ENCODE peak calls at places on chromosomes 7 and 10, in five cellular contexts. F, T, Y, B and D are unnamed samples.
A peak's percentile ranks its signal among the peaks of the same experiment; 100 is the strongest.

GRCh38 chr10:110056822-110057221 is 49.0 kb downstream of the ADD3 start:
- DNase-seq in Y (no peak), B (no peak), T (no peak), F (no peak), D (no peak)

GRCh38 chr10:84333864-84334451 is 5.6 kb downstream of the CCSER2 start:
- DNase-seq in B (peak; percentile 29), Y (no peak), F (no peak), T (no peak), D (no peak)

GRCh38 chr7:46007990-46008643 is 87.0 kb upstream of the IGFBP3 start:
- DNase-seq in F (no peak), Y (peak; percentile 79), B (no peak), T (no peak), D (no peak)

GRCh38 chr10:43105119-43105792 is 28.4 kb downstream of the RET start:
- DNase-seq in B (peak; percentile 74), F (peak; percentile 95), T (peak; percentile 60), Y (peak; percentile 81), D (peak; percentile 63)

GRCh38 chr7:32506266-32507054 is 11.2 kb downstream of the AVL9 start:
- DNase-seq in B (peak; percentile 98), T (no peak), Y (no peak), F (no peak), D (no peak)

GRCh38 chr7:158252837-158253669 is 334.6 kb downstream of the PTPRN2 start:
- DNase-seq in B (no peak), T (no peak), F (no peak), Y (no peak), D (no peak)

GRCh38 chr7:100577103-100577502 is 3.4 kb upstream of the SAP25 start:
- DNase-seq in T (no peak), B (no peak), F (no peak), Y (no peak), D (no peak)

GRCh38 chr7:73742753-73743641 is 4.4 kb upstream of the ABHD11 start:
- DNase-seq in B (peak; percentile 77), T (peak; percentile 95), F (peak; percentile 91), Y (peak; percentile 97), D (no peak)

GRCh38 chr10:91253300-91253699 is 32.8 kb downstream of the PCGF5 start:
- DNase-seq in B (no peak), Y (no peak), T (no peak), F (no peak), D (no peak)

GRCh38 chr10:35079763-35080162 is 10.4 kb downstream of the CUL2 start:
- DNase-seq in B (peak; percentile 67), T (no peak), F (no peak), Y (no peak), D (peak; percentile 38)

GRCh38 chr10:32982293-32982709 is 24.3 kb upstream of the ITGB1 start:
- DNase-seq in T (no peak), B (peak; percentile 89), F (no peak), Y (peak; percentile 61), D (no peak)

GRCh38 chr7:143405158-143405557 is 3.5 kb downstream of the EPHA1 start:
- DNase-seq in Y (no peak), F (no peak), B (no peak), T (no peak), D (no peak)

GRCh38 chr7:16978358-16979244 is 96.8 kb upstream of the AGR3 start:
- DNase-seq in Y (no peak), F (no peak), B (no peak), T (no peak), D (peak; percentile 81)

GRCh38 chr7:74480861-74481417 is 27.2 kb downstream of the GTF2IRD1 start:
- DNase-seq in B (peak; percentile 92), Y (no peak), F (no peak), T (peak; percentile 31), D (peak; percentile 57)

GRCh38 chr10:19819419-19820033 is 3.3 kb downstream of the PLXDC2 start:
- DNase-seq in F (peak; percentile 11), T (peak; percentile 78), B (peak; percentile 61), Y (no peak), D (peak; percentile 45)

GRCh38 chr7:6558837-6559236 is 7.6 kb upstream of the GRID2IP start:
- DNase-seq in F (peak; percentile 58), B (peak; percentile 78), Y (peak; percentile 59), T (no peak), D (peak; percentile 69)

GRCh38 chr10:90788987-90789386 is 68.9 kb downstream of the HTR7 start:
- DNase-seq in B (no peak), T (no peak), Y (no peak), F (no peak), D (no peak)

GRCh38 chr7:15558747-15559146 is 3.1 kb downstream of the AGMO start:
- DNase-seq in T (no peak), Y (no peak), F (no peak), B (no peak), D (no peak)

GRCh38 chr10:97230146-97230545 is 44.4 kb upstream of the SLIT1 start:
- DNase-seq in T (no peak), F (no peak), B (no peak), Y (no peak), D (no peak)

GRCh38 chr10:117997673-117998072 is 49.1 kb downstream of the RAB11FIP2 start:
- DNase-seq in T (no peak), Y (no peak), F (no peak), B (no peak), D (no peak)

GRCh38 chr7:87155788-87156187 is 3.5 kb downstream of the DMTF1 start:
- DNase-seq in Y (no peak), F (no peak), T (no peak), B (no peak), D (no peak)

GRCh38 chr10:22679608-22680007 is 34.8 kb downstream of the PIP4K2A start:
- DNase-seq in T (no peak), F (no peak), Y (no peak), B (no peak), D (no peak)

GRCh38 chr7:87574630-87575029 is 26.1 kb downstream of the ABCB1 start:
- DNase-seq in B (peak; percentile 74), Y (no peak), F (no peak), T (no peak), D (peak; percentile 22)

GRCh38 chr7:101743241-101743994 is 74.0 kb upstream of the CUX1 start:
- DNase-seq in B (peak; percentile 56), T (peak; percentile 57), Y (peak; percentile 40), F (peak; percentile 93), D (no peak)

GRCh38 chr7:66877577-66878300 is 43.3 kb upstream of the TMEM248 start:
- DNase-seq in B (no peak), Y (no peak), T (no peak), F (no peak), D (no peak)

GRCh38 chr7:95682913-95683312 is 86.6 kb upstream of the PDK4 start:
- DNase-seq in T (no peak), B (no peak), Y (no peak), F (no peak), D (no peak)

GRCh38 chr10:34581871-34582532 is 233.1 kb downstream of the PARD3 start:
- DNase-seq in T (no peak), F (no peak), Y (no peak), B (no peak), D (no peak)

GRCh38 chr7:37759519-37759918 is 76.0 kb downstream of the GPR141 start:
- DNase-seq in Y (no peak), B (no peak), F (no peak), T (no peak), D (no peak)

GRCh38 chr7:7136423-7136822 is 45.9 kb upstream of the C1GALT1 start:
- DNase-seq in F (no peak), T (no peak), Y (no peak), B (no peak), D (no peak)